ENCODE peak calls at places on chromosome 21, in six cellular contexts. Q is foreskin fibroblast, Z is IMR-90, A is colonic mucosa, B is tibial nerve, S is kidney. Y is an unnamed sample.

GRCh38 chr21:33948096-33948950 is 32.7 kb upstream of the ATP5PO start:
- DNase-seq in Q (peak), Z (peak), A (peak), B (no peak), S (peak), Y (peak)

GRCh38 chr21:21137986-21138385 is 139.8 kb downstream of the NCAM2 start:
- DNase-seq in Q (peak), Z (peak), A (no peak), B (no peak), S (no peak), Y (no peak)

GRCh38 chr21:21188513-21189188 is 190.4 kb downstream of the NCAM2 start:
- DNase-seq in Q (no peak), Z (no peak), A (no peak), B (no peak), S (no peak), Y (no peak)

GRCh38 chr21:34958040-34958439 is 91.1 kb downstream of the RUNX1 start:
- DNase-seq in Q (no peak), Z (no peak), A (no peak), B (no peak), S (no peak), Y (no peak)

GRCh38 chr21:32406405-32406804 is 6.1 kb upstream of the EVA1C start:
- DNase-seq in Q (no peak), Z (no peak), A (peak), B (no peak), S (no peak), Y (no peak)

GRCh38 chr21:44513389-44514217 is 26.4 kb downstream of the KRTAP10-1 start:
- DNase-seq in Q (no peak), Z (no peak), A (no peak), B (no peak), S (peak), Y (no peak)

GRCh38 chr21:44874240-44874496 is 678 bp upstream of the PTTG1IP start:
- DNase-seq in Q (no peak), Z (no peak), A (no peak), B (no peak), S (no peak), Y (no peak)

GRCh38 chr21:37799193-37800121 is 116.8 kb downstream of the KCNJ6 start:
- DNase-seq in Q (no peak), Z (peak), A (no peak), B (no peak), S (no peak), Y (no peak)

GRCh38 chr21:40622531-40622930 is 224.4 kb downstream of the DSCAM start:
- DNase-seq in Q (no peak), Z (no peak), A (no peak), B (no peak), S (no peak), Y (no peak)

GRCh38 chr21:15057290-15057689 is 7.5 kb downstream of the NRIP1 start:
- DNase-seq in Q (no peak), Z (no peak), A (peak), B (no peak), S (no peak), Y (no peak)

GRCh38 chr21:16424331-16424749 is 694.6 kb downstream of the USP25 start:
- DNase-seq in Q (no peak), Z (no peak), A (no peak), B (no peak), S (no peak), Y (no peak)

GRCh38 chr21:44550807-44551206 is 498 bp downstream of the KRTAP10-2 start:
- DNase-seq in Q (no peak), Z (no peak), A (no peak), B (no peak), S (peak), Y (no peak)

GRCh38 chr21:34243562-34243961 is 120.2 kb upstream of the KCNE2 start:
- DNase-seq in Q (peak), Z (peak), A (peak), B (no peak), S (no peak), Y (no peak)

GRCh38 chr21:33279330-33279820 is 13.2 kb downstream of the IL10RB start:
- DNase-seq in Q (no peak), Z (no peak), A (no peak), B (no peak), S (no peak), Y (no peak)

GRCh38 chr21:41933259-41934079 is 20.3 kb downstream of the C2CD2 start:
- DNase-seq in Q (peak), Z (peak), A (no peak), B (no peak), S (no peak), Y (no peak)
- H3K4me3 ChIP-seq in Q (no peak), Z (peak), A (no peak), B (peak), S (peak), Y (no peak)

DNA sequence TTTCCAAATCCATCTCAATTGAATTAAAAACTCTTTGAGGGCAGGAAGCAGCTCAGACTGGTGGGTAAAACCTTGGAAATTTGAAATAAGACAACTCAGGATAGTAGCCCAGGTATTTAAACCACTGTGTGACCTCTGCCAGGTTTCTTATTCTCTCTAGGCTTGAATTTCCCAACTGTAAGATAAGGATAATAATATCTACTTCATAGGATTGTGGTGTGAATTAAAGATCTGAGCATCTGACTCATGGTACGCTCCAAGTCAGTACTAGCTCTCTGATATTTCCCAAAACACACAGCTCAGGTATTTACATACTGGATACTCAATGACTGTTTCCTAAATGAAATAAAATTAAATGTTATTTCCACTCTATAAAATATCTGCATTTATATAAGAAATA is 337.2 kb downstream of the LTN1 start:
- DNase-seq in Q (no peak), Z (no peak), A (no peak), B (no peak), S (no peak), Y (no peak)
- H3K4me3 ChIP-seq in Q (no peak), Z (no peak), A (no peak), B (no peak), S (no peak), Y (no peak)

GRCh38 chr21:42923553-42924432 is 1.6 kb downstream of the ERVH48-1 start:
- DNase-seq in Q (peak), Z (peak), A (peak), B (peak), S (peak), Y (peak)
- H3K4me3 ChIP-seq in Q (no peak), Z (no peak), A (no peak), B (peak), S (no peak), Y (no peak)

GRCh38 chr21:46189959-46190490 is 5.8 kb upstream of the SPATC1L start:
- DNase-seq in Q (no peak), Z (no peak), A (peak), B (peak), S (no peak), Y (no peak)

GRCh38 chr21:46187251-46187650 is 3.0 kb upstream of the SPATC1L start:
- DNase-seq in Q (no peak), Z (no peak), A (no peak), B (no peak), S (no peak), Y (no peak)

GRCh38 chr21:46189213-46189958 is 5.1 kb upstream of the SPATC1L start:
- DNase-seq in Q (peak), Z (peak), A (peak), B (no peak), S (no peak), Y (no peak)

GRCh38 chr21:46187814-46188213 is 3.6 kb upstream of the SPATC1L start:
- DNase-seq in Q (no peak), Z (no peak), A (no peak), B (no peak), S (no peak), Y (no peak)

GRCh38 chr21:46188226-46189212 is 4.3 kb upstream of the SPATC1L start:
- DNase-seq in Q (peak), Z (peak), A (peak), B (no peak), S (peak), Y (peak)
- H3K4me3 ChIP-seq in Q (no peak), Z (no peak), A (no peak), B (no peak), S (no peak), Y (no peak)

GRCh38 chr21:25424674-25425073 is 182.6 kb downstream of the MRPL39 start:
- DNase-seq in Q (no peak), Z (no peak), A (no peak), B (no peak), S (no peak), Y (no peak)
- H3K4me3 ChIP-seq in Q (no peak), Z (no peak), A (no peak), B (no peak), S (no peak), Y (no peak)

GRCh38 chr21:36255650-36256047 is 64.3 kb upstream of the MORC3 start:
- DNase-seq in Q (no peak), Z (no peak), A (no peak), B (no peak), S (no peak), Y (no peak)
- H3K4me3 ChIP-seq in Q (no peak), Z (no peak), A (no peak), B (no peak), S (no peak), Y (no peak)

DNA sequence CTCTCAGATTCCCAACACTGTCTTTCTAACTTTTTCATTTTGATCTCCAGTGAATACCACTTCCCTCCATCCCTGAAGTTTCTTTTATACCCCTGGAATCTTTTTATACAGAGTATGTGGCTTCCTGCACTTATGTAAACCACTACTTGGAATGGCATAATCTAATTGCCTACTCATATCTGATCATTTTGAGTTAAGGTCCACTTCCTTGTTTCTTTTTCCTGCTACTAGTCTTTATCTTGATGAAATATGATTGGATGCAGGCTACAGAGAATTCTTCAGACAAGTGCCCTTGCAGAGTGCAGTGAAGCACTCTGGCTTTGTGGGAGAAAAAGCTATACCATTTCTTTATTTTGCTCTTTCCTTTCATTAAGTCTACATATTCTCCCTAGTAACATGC is 325.3 kb upstream of the ADAMTS5 start:
- DNase-seq in Q (no peak), Z (no peak), A (no peak), B (no peak), S (no peak), Y (no peak)
- H3K4me3 ChIP-seq in Q (no peak), Z (no peak), A (no peak), B (no peak), S (no peak), Y (no peak)

Y was measured in HAP-1.